ENCODE peak calls at places on chromosomes 3 and 15, in six cellular contexts. S is coronary artery, O is GM13976, Q is hepatocyte, G is mesothelial cell of epicardium, A is heart left ventricle. L is an unnamed sample.

GRCh38 chr15:68085052-68085451 is 30.9 kb downstream of the PIAS1 start:
- DNase-seq in G (no peak), Q (no peak), A (no peak), O (no peak), S (no peak), L (no peak)

GRCh38 chr15:70156781-70157261 is 59.1 kb upstream of the TLE3 start:
- DNase-seq in A (peak; percentile 40), S (peak; percentile 85), O (no peak), Q (no peak), G (no peak), L (no peak)

GRCh38 chr3:182597621-182598041 is 195.7 kb upstream of the ATP11B start:
- DNase-seq in S (no peak), O (no peak), G (no peak), Q (peak; percentile 40), A (no peak), L (no peak)

GRCh38 chr15:40280260-40281056 is 2.4 kb downstream of the ANKRD63 start:
- DNase-seq in A (no peak), O (no peak), S (no peak), G (no peak), Q (no peak), L (no peak)

GRCh38 chr3:79204351-79204750 is 563.4 kb downstream of the ROBO1 start:
- DNase-seq in Q (no peak), G (no peak), A (no peak), S (no peak), O (no peak), L (no peak)

GRCh38 chr3:169869484-169870304 is at the start of gene LRRC31:
- DNase-seq in G (no peak), A (no peak), S (no peak), O (no peak), Q (peak; percentile 19), L (no peak)

GRCh38 chr15:85351965-85352364 is 28.4 kb upstream of the AKAP13 start:
- DNase-seq in G (no peak), A (no peak), O (no peak), Q (no peak), S (no peak), L (no peak)

GRCh38 chr15:95825672-95826387 is 504.7 kb upstream of the NR2F2 start:
- DNase-seq in A (no peak), O (no peak), Q (no peak), G (no peak), S (no peak), L (no peak)

GRCh38 chr3:127456471-127457093 is 134.0 kb downstream of the TPRA1 start:
- DNase-seq in A (no peak), Q (peak; percentile 45), S (no peak), G (no peak), O (no peak), L (no peak)

GRCh38 chr3:40971191-40972168 is 227.8 kb upstream of the CTNNB1 start:
- DNase-seq in A (peak; percentile 76), O (peak; percentile 62), Q (peak; percentile 76), S (peak; percentile 91), G (no peak), L (no peak)

GRCh38 chr3:187913617-187914033 is 168.4 kb upstream of the BCL6 start:
- DNase-seq in O (no peak), Q (peak; percentile 18), A (no peak), S (no peak), G (no peak), L (no peak)

GRCh38 chr3:95134693-95135375 is 1072.0 kb downstream of the NSUN3 start:
- DNase-seq in S (no peak), Q (no peak), G (no peak), A (no peak), O (no peak), L (no peak)

GRCh38 chr3:41044526-41044925 is 154.8 kb upstream of the CTNNB1 start:
- DNase-seq in A (no peak), S (no peak), O (no peak), G (no peak), Q (no peak), L (no peak)

GRCh38 chr3:153070153-153070868 is 91.7 kb upstream of the RAP2B start:
- DNase-seq in O (no peak), Q (peak; percentile 6), A (no peak), G (no peak), S (no peak), L (no peak)

GRCh38 chr3:197021231-197021630 is 8.4 kb downstream of the MELTF start:
- DNase-seq in O (peak; percentile 17), G (no peak), A (no peak), Q (no peak), S (peak; percentile 69), L (no peak)

GRCh38 chr3:150371741-150372254 is 36.3 kb upstream of the TSC22D2 start:
- DNase-seq in S (no peak), Q (peak; percentile 92), A (peak; percentile 75), G (peak; percentile 23), O (no peak), L (no peak)

GRCh38 chr3:73365756-73366397 is 258.9 kb downstream of the PDZRN3 start:
- DNase-seq in O (no peak), A (peak; percentile 68), G (no peak), S (no peak), Q (peak; percentile 51), L (no peak)

GRCh38 chr15:57553526-57553925 is 38.2 kb upstream of the MYZAP start:
- DNase-seq in Q (no peak), A (no peak), S (no peak), O (no peak), G (no peak), L (no peak)

GRCh38 chr3:31094048-31094447 is 199.6 kb upstream of the GADL1 start:
- DNase-seq in Q (peak; percentile 36), O (no peak), G (no peak), A (no peak), S (no peak), L (no peak)

GRCh38 chr15:70625438-70625837 is 137.9 kb downstream of the UACA start:
- DNase-seq in G (no peak), A (no peak), Q (no peak), S (no peak), O (peak; percentile 39), L (no peak)

GRCh38 chr3:135918600-135918999 is 46.9 kb upstream of the PPP2R3A start:
- DNase-seq in A (no peak), G (no peak), S (no peak), Q (peak; percentile 45), O (no peak), L (no peak)
- TF ChIP-seq CTCF in A (peak; percentile 19), G (peak; percentile 46), S (peak; percentile 11), Q (peak; percentile 62), O (no peak), L (peak; percentile 69)

GRCh38 chr15:84023636-84024035 is 211.9 kb upstream of the GOLGA6L4 start:
- DNase-seq in S (no peak), Q (peak; percentile 39), G (no peak), O (peak; percentile 55), A (no peak), L (no peak)
- TF ChIP-seq CTCF in S (peak; percentile 12), Q (peak; percentile 55), G (no peak), O (peak; percentile 24), A (peak; percentile 49), L (peak; percentile 71)

GRCh38 chr3:108833616-108834015 is 11.0 kb downstream of the TRAT1 start:
- DNase-seq in G (no peak), O (no peak), S (no peak), Q (no peak), A (no peak), L (no peak)
- TF ChIP-seq CTCF in G (no peak), O (no peak), S (no peak), Q (no peak), A (no peak), L (no peak)

DNA sequence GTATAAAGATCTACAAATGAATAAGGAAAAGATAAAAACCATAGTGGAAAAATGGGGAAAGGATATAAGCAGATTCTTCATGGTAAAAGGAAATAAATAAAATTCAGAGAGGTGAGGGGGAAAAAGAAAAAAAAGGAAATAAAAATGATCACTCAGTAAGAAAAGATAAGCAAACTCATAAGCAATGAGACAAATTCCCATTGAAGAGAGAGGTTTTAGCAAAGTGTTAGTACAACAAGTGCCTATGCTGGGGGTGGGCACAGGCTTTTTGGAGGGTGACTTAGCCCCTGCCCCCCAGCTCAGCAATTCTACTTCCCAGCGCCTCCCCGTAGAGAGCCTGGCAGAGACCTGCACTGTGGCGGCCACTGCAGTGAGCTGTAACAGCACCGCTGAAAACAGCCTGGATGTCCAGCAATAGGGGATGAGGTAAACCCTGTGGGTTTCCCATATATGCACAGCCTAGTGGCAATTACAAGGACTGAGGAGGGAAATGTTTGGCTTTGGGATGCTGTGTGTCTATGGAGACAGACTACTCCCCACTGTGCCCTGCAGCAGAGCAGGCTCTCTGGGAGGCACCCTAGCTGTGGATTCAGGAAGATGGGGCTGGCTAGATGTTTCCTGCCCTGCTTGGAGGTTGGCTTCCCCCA is 23.7 kb upstream of the SFMBT1 start:
- DNase-seq in Q (no peak), S (peak; percentile 45), G (no peak), A (no peak), O (no peak), L (no peak)
- TF ChIP-seq CTCF in Q (no peak), S (no peak), G (no peak), A (no peak), O (no peak), L (peak; percentile 27)

GRCh38 chr3:12608368-12608767 is 51.5 kb downstream of the MKRN2 start:
- DNase-seq in S (no peak), G (no peak), O (no peak), A (no peak), Q (no peak), L (no peak)
- TF ChIP-seq CTCF in S (no peak), G (no peak), O (no peak), A (no peak), Q (no peak), L (no peak)

GRCh38 chr15:82833283-82833682 is 23.9 kb downstream of the WHAMM start:
- DNase-seq in O (peak; percentile 22), Q (no peak), S (no peak), A (no peak), G (no peak), L (no peak)

GRCh38 chr15:82835391-82835917 is 26.0 kb downstream of the WHAMM start:
- DNase-seq in A (no peak), O (no peak), Q (no peak), G (no peak), S (no peak), L (no peak)

GRCh38 chr15:82830427-82831173 is 21.2 kb downstream of the WHAMM start:
- DNase-seq in O (peak; percentile 14), Q (no peak), G (no peak), S (no peak), A (no peak), L (no peak)

GRCh38 chr15:82831894-82832600 is 22.6 kb downstream of the WHAMM start:
- DNase-seq in S (no peak), G (no peak), A (no peak), O (no peak), Q (no peak), L (no peak)

GRCh38 chr15:82832601-82833209 is 23.3 kb downstream of the WHAMM start:
- DNase-seq in O (peak; percentile 78), G (no peak), S (no peak), A (no peak), Q (no peak), L (no peak)
- TF ChIP-seq CTCF in O (no peak), G (peak; percentile 20), S (no peak), A (no peak), Q (no peak), L (peak; percentile 37)

DNA sequence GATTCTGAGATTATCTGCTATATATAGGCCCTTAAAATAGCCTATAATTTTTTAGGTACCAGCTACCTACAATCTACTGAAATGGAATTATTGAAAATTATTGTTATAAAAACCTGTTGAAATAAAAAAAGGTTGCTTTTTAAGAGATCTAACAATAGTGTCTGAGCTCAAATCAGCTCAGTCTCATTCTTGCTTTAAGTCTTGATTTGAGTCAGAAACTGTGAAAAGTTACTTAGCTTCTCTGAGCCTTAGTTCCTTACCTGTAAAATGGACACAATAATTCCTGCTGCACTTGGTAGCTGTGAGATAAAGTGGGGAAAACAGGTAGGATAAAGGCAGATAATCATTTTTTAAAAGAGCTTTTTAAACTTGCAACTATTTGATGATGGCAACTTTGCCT is 118.8 kb upstream of the UBE2E2 start:
- DNase-seq in O (no peak), G (no peak), S (no peak), A (no peak), Q (no peak), L (no peak)
- TF ChIP-seq CTCF in O (no peak), G (no peak), S (no peak), A (no peak), Q (no peak), L (no peak)

L was measured in type B pancreatic cell.